ENCODE peak calls at places on chromosomes 13 and 19, in ten cellular contexts. R is heart left ventricle, C is fibroblast of pulmonary artery, B is upper lobe of right lung, F is breast epithelium, L is sigmoid colon, Z is astrocyte of the cerebellum, E is bronchial epithelial cell, N is psoas muscle, W is foreskin fibroblast. G is an unnamed sample.

GRCh38 chr19:53908106-53908932 is 759 bp upstream of the CACNG7 start:
- DNase-seq in L (no peak), E (peak), C (peak), B (no peak), W (peak), N (peak), Z (peak), R (no peak), F (no peak), G (no peak)

GRCh38 chr13:79380943-79381445 is 25.1 kb downstream of the RBM26 start:
- DNase-seq in E (no peak), B (no peak), N (no peak), Z (no peak), W (no peak), L (no peak), F (no peak), R (no peak), C (no peak), G (no peak)

GRCh38 chr19:9835507-9835949 is 410 bp downstream of the PIN1 start:
- DNase-seq in Z (no peak), L (no peak), C (no peak), F (no peak), R (no peak), W (no peak), E (no peak), B (no peak), N (no peak), G (no peak)

GRCh38 chr19:28299649-28300048 is 913.3 kb downstream of the UQCRFS1 start:
- DNase-seq in R (no peak), N (no peak), F (no peak), W (no peak), C (no peak), E (no peak), Z (no peak), B (no peak), L (no peak), G (no peak)

GRCh38 chr13:67118277-67118676 is 111.9 kb downstream of the PCDH9 start:
- DNase-seq in W (no peak), C (no peak), Z (no peak), B (no peak), R (no peak), L (no peak), E (no peak), F (no peak), N (no peak), G (no peak)

GRCh38 chr19:31553112-31553843 is 204.0 kb upstream of the TSHZ3 start:
- DNase-seq in R (no peak), W (no peak), F (no peak), N (no peak), L (peak), B (no peak), C (no peak), Z (no peak), E (no peak), G (no peak)

GRCh38 chr19:45630463-45630862 is 8.7 kb downstream of the EML2 start:
- DNase-seq in F (no peak), W (peak), C (peak), R (no peak), L (no peak), B (no peak), Z (peak), E (peak), N (no peak), G (peak)

GRCh38 chr13:102183509-102184182 is 218.2 kb downstream of the FGF14 start:
- DNase-seq in R (no peak), B (no peak), E (no peak), N (no peak), Z (no peak), L (no peak), C (no peak), W (no peak), F (no peak), G (no peak)

GRCh38 chr19:31361728-31362127 is 12.5 kb upstream of the TSHZ3 start:
- DNase-seq in L (no peak), C (no peak), N (no peak), R (no peak), B (no peak), W (no peak), Z (no peak), F (no peak), E (no peak), G (no peak)

GRCh38 chr19:51980116-51980736 is 6.4 kb downstream of the ZNF350 start:
- DNase-seq in R (no peak), B (no peak), W (no peak), L (no peak), N (no peak), E (peak), C (peak), Z (no peak), F (no peak), G (no peak)

GRCh38 chr19:35851213-35852028 is 883 bp downstream of the NPHS1 start:
- DNase-seq in Z (no peak), W (no peak), C (no peak), F (no peak), R (no peak), E (no peak), N (no peak), L (no peak), B (no peak), G (no peak)

GRCh38 chr13:77262198-77262597 is 64.7 kb downstream of the MYCBP2 start:
- DNase-seq in B (no peak), Z (no peak), L (no peak), R (no peak), W (no peak), C (no peak), F (no peak), E (no peak), N (no peak), G (no peak)

GRCh38 chr13:59774511-59774911 is 389.2 kb downstream of the DIAPH3 start:
- DNase-seq in F (no peak), C (peak), E (peak), W (peak), R (no peak), N (no peak), B (no peak), L (no peak), Z (peak), G (peak)

GRCh38 chr19:17496337-17496997 is 15.0 kb upstream of the PGLS start:
- DNase-seq in L (peak), W (peak), N (peak), C (peak), B (peak), E (peak), Z (no peak), F (no peak), R (peak), G (no peak)

GRCh38 chr19:17114414-17114831 is 38.8 kb downstream of the MYO9B start:
- DNase-seq in F (no peak), R (no peak), C (no peak), N (no peak), W (no peak), Z (peak), L (no peak), E (peak), B (no peak), G (no peak)

GRCh38 chr19:56301886-56302620 is 12.6 kb downstream of the ZSCAN5A start:
- DNase-seq in R (no peak), Z (no peak), L (no peak), F (no peak), B (no peak), W (no peak), C (no peak), N (no peak), E (no peak), G (no peak)

GRCh38 chr19:31355330-31356289 is 6.4 kb upstream of the TSHZ3 start:
- DNase-seq in B (no peak), R (no peak), C (no peak), E (no peak), F (no peak), W (no peak), N (no peak), Z (no peak), L (no peak), G (no peak)

GRCh38 chr13:38045278-38046048 is 175.9 kb upstream of the TRPC4 start:
- DNase-seq in N (no peak), E (peak), F (no peak), W (no peak), L (no peak), R (no peak), B (no peak), Z (peak), C (peak), G (no peak)

GRCh38 chr13:83883061-83883523 is 818 bp upstream of the SLITRK1 start:
- DNase-seq in Z (no peak), L (no peak), B (no peak), E (no peak), C (no peak), F (no peak), N (no peak), W (no peak), R (no peak), G (no peak)
- H3K4me3 ChIP-seq in Z (peak), L (no peak), B (no peak), E (no peak), C (no peak), F (no peak), N (no peak), W (no peak), R (no peak), G (peak)

DNA sequence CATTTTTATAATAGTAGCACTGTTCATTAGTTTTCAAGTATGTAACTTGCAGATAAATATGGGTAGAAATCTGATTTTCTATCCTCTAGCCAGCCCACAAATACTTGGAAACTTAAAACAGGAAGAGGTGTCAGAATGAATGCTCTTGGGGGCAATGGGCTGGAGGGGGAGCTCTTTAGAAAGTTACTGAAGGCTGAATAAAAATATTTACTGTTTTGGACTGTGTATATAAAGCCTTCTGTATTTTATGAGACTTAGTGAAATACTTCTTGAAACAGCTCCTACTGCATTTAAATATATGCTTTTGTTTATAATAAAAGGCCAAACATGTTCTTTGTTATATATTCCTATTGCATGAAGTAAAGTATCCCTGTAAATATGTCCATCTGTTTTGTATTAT is 138.8 kb downstream of the RGCC start:
- DNase-seq in R (no peak), C (peak), L (no peak), W (no peak), F (no peak), N (no peak), B (no peak), E (no peak), Z (no peak), G (no peak)
- TF ChIP-seq CTCF in R (no peak), C (peak), L (no peak), W (peak), F (no peak), N (no peak), B (no peak), E (no peak), Z (peak), G (no peak)

GRCh38 chr13:49499889-49500660 is 4.3 kb downstream of the PHF11 start:
- DNase-seq in L (no peak), C (peak), R (no peak), B (no peak), Z (peak), F (no peak), E (peak), W (peak), N (no peak), G (peak)
- H3K4me3 ChIP-seq in L (no peak), C (no peak), R (no peak), B (no peak), Z (no peak), F (no peak), E (no peak), W (peak), N (no peak), G (no peak)

GRCh38 chr13:110713642-110713952 is at the start of gene ING1:
- DNase-seq in L (no peak), N (no peak), B (no peak), R (no peak), W (no peak), C (no peak), Z (no peak), F (no peak), E (no peak), G (no peak)

GRCh38 chr13:110714798-110715394 is 1.4 kb downstream of the ING1 start:
- DNase-seq in C (peak), B (peak), W (peak), E (peak), N (peak), F (peak), R (peak), Z (no peak), L (peak), G (no peak)

GRCh38 chr13:110713981-110714797 is 689 bp downstream of the ING1 start:
- DNase-seq in R (peak), E (peak), F (peak), Z (no peak), C (peak), B (peak), N (peak), L (peak), W (peak), G (no peak)

GRCh38 chr13:110716235-110716505 is 2.7 kb downstream of the ING1 start:
- DNase-seq in N (peak), R (no peak), C (peak), L (peak), F (no peak), E (no peak), B (no peak), Z (no peak), W (peak), G (no peak)

GRCh38 chr13:110715395-110716234 is 2.1 kb downstream of the ING1 start:
- DNase-seq in F (peak), B (peak), E (peak), C (peak), R (peak), N (peak), Z (peak), L (peak), W (peak), G (peak)
- TF ChIP-seq CTCF in F (peak), B (peak), E (peak), C (no peak), R (peak), N (peak), Z (no peak), L (no peak), W (peak), G (peak)

GRCh38 chr13:53238241-53238640 is 209.6 kb downstream of the OLFM4 start:
- DNase-seq in R (no peak), F (no peak), N (no peak), L (no peak), B (no peak), C (no peak), W (no peak), Z (no peak), E (no peak), G (no peak)

GRCh38 chr13:53237696-53238095 is 209.1 kb downstream of the OLFM4 start:
- DNase-seq in R (no peak), F (no peak), W (no peak), C (no peak), E (no peak), B (no peak), N (no peak), L (no peak), Z (no peak), G (no peak)

GRCh38 chr13:53242015-53242414 is 213.4 kb downstream of the OLFM4 start:
- DNase-seq in R (no peak), B (no peak), C (no peak), Z (no peak), F (no peak), L (no peak), E (no peak), W (no peak), N (no peak), G (no peak)

DNA sequence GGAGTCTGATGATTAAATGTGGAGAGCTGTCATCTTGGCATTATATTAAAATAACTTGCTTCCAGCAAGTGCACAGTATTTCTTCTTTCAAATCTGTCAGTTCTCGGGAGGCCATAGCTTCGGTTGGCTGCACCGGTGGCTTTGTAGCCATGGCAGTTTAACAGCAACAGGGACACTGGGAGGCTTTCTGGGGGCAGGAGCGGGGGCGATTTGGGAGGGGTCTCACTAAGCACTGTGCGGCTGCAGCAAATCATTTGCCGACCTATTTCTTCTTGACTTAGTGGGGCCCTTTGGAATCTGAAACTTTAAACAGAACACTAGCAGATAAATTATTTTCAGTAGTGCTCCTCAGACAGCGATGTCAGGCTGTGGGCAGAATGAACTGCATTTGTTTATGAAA is 211.7 kb downstream of the OLFM4 start:
- DNase-seq in F (no peak), N (no peak), R (no peak), C (no peak), W (no peak), B (no peak), E (no peak), Z (no peak), L (no peak), G (no peak)
- H3K4me3 ChIP-seq in F (no peak), N (no peak), R (no peak), C (no peak), W (no peak), B (no peak), E (no peak), Z (no peak), L (no peak), G (no peak)

GRCh38 chr19:19662344-19662743 is 1.1 kb downstream of the ATP13A1 start:
- DNase-seq in L (peak), F (no peak), C (no peak), R (no peak), E (no peak), W (no peak), B (no peak), Z (no peak), N (no peak), G (no peak)
- TF ChIP-seq CTCF in L (no peak), F (no peak), C (no peak), R (no peak), E (no peak), W (no peak), B (no peak), Z (no peak), N (no peak), G (no peak)

GRCh38 chr19:38377052-38377451 is 2.7 kb downstream of the PSMD8 start:
- DNase-seq in C (no peak), Z (no peak), N (no peak), B (no peak), F (no peak), W (no peak), R (no peak), E (no peak), L (no peak), G (no peak)

GRCh38 chr19:38375098-38375493 is 725 bp downstream of the PSMD8 start:
- DNase-seq in R (no peak), B (no peak), L (no peak), E (no peak), Z (no peak), N (no peak), C (no peak), W (no peak), F (no peak), G (no peak)

GRCh38 chr19:38374332-38375097 is at the start of gene PSMD8:
- DNase-seq in E (peak), B (peak), W (peak), F (peak), Z (peak), R (peak), C (peak), N (peak), L (peak), G (peak)

GRCh38 chr19:38375748-38376147 is 1.4 kb downstream of the PSMD8 start:
- DNase-seq in R (no peak), F (no peak), B (no peak), L (no peak), W (peak), E (no peak), Z (no peak), C (no peak), N (peak), G (no peak)

GRCh38 chr19:38376576-38376975 is 2.2 kb downstream of the PSMD8 start:
- DNase-seq in N (peak), C (no peak), Z (no peak), E (no peak), R (no peak), B (no peak), F (no peak), W (no peak), L (no peak), G (no peak)
- H3K4me3 ChIP-seq in N (peak), C (peak), Z (no peak), E (no peak), R (peak), B (no peak), F (no peak), W (peak), L (no peak), G (no peak)

GRCh38 chr19:2479556-2480194 is 3.7 kb downstream of the GADD45B start:
- DNase-seq in C (peak), E (no peak), Z (no peak), W (no peak), N (no peak), F (no peak), L (no peak), R (no peak), B (no peak), G (no peak)
- TF ChIP-seq CTCF in C (peak), E (peak), Z (peak), W (no peak), N (no peak), F (no peak), L (no peak), R (no peak), B (peak), G (peak)

GRCh38 chr19:4908311-4908710 is 990 bp upstream of the UHRF1 start:
- DNase-seq in E (no peak), R (no peak), W (no peak), F (no peak), C (no peak), N (no peak), Z (no peak), B (no peak), L (no peak), G (no peak)
- H3K4me3 ChIP-seq in E (no peak), R (no peak), W (no peak), F (no peak), C (no peak), N (no peak), Z (no peak), B (no peak), L (no peak), G (no peak)

DNA sequence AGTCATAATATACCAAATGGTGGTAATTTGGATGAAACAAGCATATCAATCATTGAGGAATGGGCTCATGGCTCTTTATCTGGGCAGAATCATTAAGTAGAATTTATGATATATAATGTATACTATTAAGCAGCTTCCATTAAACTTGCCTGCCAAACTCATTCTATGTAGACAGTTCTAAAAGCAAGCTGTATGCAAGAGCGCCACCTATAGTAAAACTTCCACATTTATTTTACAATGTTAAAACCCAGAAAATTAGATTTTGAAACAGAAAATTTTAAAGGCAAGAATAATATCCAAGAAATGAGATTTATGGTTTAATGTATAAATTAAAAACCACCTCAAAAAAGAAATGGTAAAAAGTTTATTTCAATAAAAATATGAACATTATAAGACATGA is 161.5 kb downstream of the MZT1 start:
- DNase-seq in Z (peak), C (peak), R (no peak), W (no peak), E (peak), F (no peak), B (no peak), N (no peak), L (no peak), G (no peak)
- TF ChIP-seq CTCF in Z (peak), C (peak), R (peak), W (peak), E (peak), F (peak), B (peak), N (peak), L (no peak), G (no peak)